ENCODE peak calls at places on chromosomes 3 and 15, in four cellular contexts. J is K562, Q is A549, D is GM12878. M is an unnamed sample. For H3K4me1, the result is how much of the 10 kb centered on the place peaks cover.

GRCh38 chr15:90104551-90104950 is 2.3 kb upstream of the IDH2 start:
- DNase-seq in Q (no peak), D (no peak), J (no peak), M (no peak)

GRCh38 chr15:76987276-76987675 is 7.7 kb upstream of the PSTPIP1 start:
- DNase-seq in Q (no peak), J (no peak), D (no peak), M (no peak)

GRCh38 chr3:195441476-195441970 is 1.3 kb downstream of the ACAP2 start:
- DNase-seq in Q (peak), D (no peak), J (no peak), M (peak)

GRCh38 chr3:63814300-63814699 is 4.8 kb upstream of the C3orf49 start:
- DNase-seq in Q (no peak), D (no peak), J (no peak), M (peak)

GRCh38 chr3:192571197-192571791 is 156.0 kb downstream of the FGF12 start:
- DNase-seq in D (no peak), Q (peak), J (no peak), M (peak)

GRCh38 chr15:74891469-74891868 is 1.6 kb downstream of the MPI start:
- DNase-seq in J (no peak), Q (no peak), D (no peak), M (no peak)

GRCh38 chr15:25810631-25811077 is 52.5 kb downstream of the ATP10A start:
- DNase-seq in J (no peak), D (no peak), Q (no peak), M (no peak)

GRCh38 chr15:74988007-74988800 is 7.2 kb upstream of the SCAMP5 start:
- DNase-seq in D (no peak), Q (peak), J (peak), M (peak)

GRCh38 chr3:187931111-187931510 is 185.8 kb upstream of the BCL6 start:
- DNase-seq in D (no peak), Q (no peak), J (no peak), M (no peak)

GRCh38 chr3:23923786-23924185 is 6.9 kb downstream of the RPL15 start:
- DNase-seq in D (no peak), Q (no peak), J (no peak), M (peak)

GRCh38 chr15:83310521-83311456 is 26.3 kb upstream of the BNC1 start:
- DNase-seq in D (no peak), Q (no peak), J (no peak), M (no peak)

GRCh38 chr15:36896949-36897348 is 203.4 kb downstream of the MEIS2 start:
- DNase-seq in D (no peak), J (no peak), Q (no peak), M (no peak)

GRCh38 chr3:156630081-156630772 is 44.2 kb upstream of the TIPARP start:
- DNase-seq in D (no peak), Q (no peak), J (no peak), M (peak)

GRCh38 chr3:82240322-82240721 is 478.9 kb upstream of the GBE1 start:
- DNase-seq in D (no peak), Q (no peak), J (no peak), M (no peak)

GRCh38 chr3:189316296-189317019 is 144.7 kb downstream of the TPRG1 start:
- DNase-seq in D (no peak), Q (no peak), J (no peak), M (no peak)

GRCh38 chr15:57442371-57442770 is 66.1 kb downstream of the CGNL1 start:
- DNase-seq in J (no peak), D (no peak), Q (no peak), M (no peak)

GRCh38 chr3:76585794-76586392 is 454.0 kb upstream of the ROBO2 start:
- DNase-seq in Q (peak), D (no peak), J (no peak), M (peak)

GRCh38 chr3:144097144-144097543 is 125.5 kb downstream of the DIPK2A start:
- DNase-seq in Q (no peak), J (no peak), D (no peak), M (no peak)

GRCh38 chr15:94352940-94353820 is 121.8 kb downstream of the MCTP2 start:
- DNase-seq in Q (no peak), J (no peak), D (no peak), M (peak)

GRCh38 chr3:99700637-99701268 is 62.4 kb downstream of the COL8A1 start:
- DNase-seq in J (no peak), Q (no peak), D (no peak), M (peak)

GRCh38 chr3:151093905-151094304 is 8.4 kb downstream of the MED12L start:
- DNase-seq in Q (no peak), J (no peak), D (no peak), M (no peak)

GRCh38 chr3:146308222-146308621 is 57.3 kb upstream of the PLSCR4 start:
- DNase-seq in D (no peak), J (no peak), Q (no peak), M (peak)

GRCh38 chr15:52288051-52288942 is 7.3 kb downstream of the MYO5C start:
- DNase-seq in J (no peak), Q (peak), D (no peak), M (peak)

GRCh38 chr3:356947-357346 is 160.4 kb downstream of the CHL1 start:
- DNase-seq in J (no peak), Q (no peak), D (no peak), M (no peak)

GRCh38 chr3:66297917-66298316 is 77.1 kb downstream of the SLC25A26 start:
- DNase-seq in Q (no peak), J (no peak), D (no peak), M (peak)

GRCh38 chr3:24060055-24060454 is 115.0 kb downstream of the NR1D2 start:
- DNase-seq in Q (no peak), D (no peak), J (no peak), M (peak)

GRCh38 chr3:77171026-77171425 is 131.1 kb downstream of the ROBO2 start:
- DNase-seq in Q (no peak), J (no peak), D (no peak), M (no peak)

GRCh38 chr3:72335458-72336050 is 512.7 kb downstream of the SHQ1 start:
- DNase-seq in D (no peak), Q (no peak), J (no peak), M (no peak)

GRCh38 chr3:185912929-185913901 is 24.6 kb downstream of the TRA2B start:
- DNase-seq in D (no peak), J (no peak), Q (no peak), M (no peak)

DNA sequence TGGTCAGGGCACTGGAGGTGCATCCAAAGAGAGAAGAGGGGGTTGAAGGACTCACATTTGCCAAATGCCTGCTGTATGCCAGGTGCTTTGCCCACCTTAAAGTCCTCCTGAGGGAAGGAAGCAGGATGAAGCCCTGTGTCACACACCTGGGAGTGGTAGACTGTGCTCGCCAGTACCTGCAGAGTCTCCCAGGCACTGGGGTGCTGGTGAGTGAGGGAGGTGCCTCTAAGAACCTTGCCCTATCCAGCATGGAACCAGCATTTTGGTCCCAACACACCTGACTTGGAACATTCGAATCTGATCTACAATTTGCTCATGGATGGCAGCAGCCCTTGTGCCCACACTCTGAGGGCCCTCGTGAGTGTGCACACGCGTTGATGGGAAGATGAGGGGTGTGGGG is 76.7 kb downstream of the SEC22A start:
- DNase-seq in D (no peak), J (no peak), Q (no peak), M (no peak)
- TF ChIP-seq ELK1 in D (no peak), J (no peak), Q (no peak), M (no peak)

GRCh38 chr15:88645171-88646087 is 6.6 kb downstream of the ISG20 start:
- DNase-seq in J (no peak), Q (no peak), D (no peak), M (no peak)
- H3K4me1 ChIP-seq in J (under half), Q (under half), D (under half), M (under half)

DNA sequence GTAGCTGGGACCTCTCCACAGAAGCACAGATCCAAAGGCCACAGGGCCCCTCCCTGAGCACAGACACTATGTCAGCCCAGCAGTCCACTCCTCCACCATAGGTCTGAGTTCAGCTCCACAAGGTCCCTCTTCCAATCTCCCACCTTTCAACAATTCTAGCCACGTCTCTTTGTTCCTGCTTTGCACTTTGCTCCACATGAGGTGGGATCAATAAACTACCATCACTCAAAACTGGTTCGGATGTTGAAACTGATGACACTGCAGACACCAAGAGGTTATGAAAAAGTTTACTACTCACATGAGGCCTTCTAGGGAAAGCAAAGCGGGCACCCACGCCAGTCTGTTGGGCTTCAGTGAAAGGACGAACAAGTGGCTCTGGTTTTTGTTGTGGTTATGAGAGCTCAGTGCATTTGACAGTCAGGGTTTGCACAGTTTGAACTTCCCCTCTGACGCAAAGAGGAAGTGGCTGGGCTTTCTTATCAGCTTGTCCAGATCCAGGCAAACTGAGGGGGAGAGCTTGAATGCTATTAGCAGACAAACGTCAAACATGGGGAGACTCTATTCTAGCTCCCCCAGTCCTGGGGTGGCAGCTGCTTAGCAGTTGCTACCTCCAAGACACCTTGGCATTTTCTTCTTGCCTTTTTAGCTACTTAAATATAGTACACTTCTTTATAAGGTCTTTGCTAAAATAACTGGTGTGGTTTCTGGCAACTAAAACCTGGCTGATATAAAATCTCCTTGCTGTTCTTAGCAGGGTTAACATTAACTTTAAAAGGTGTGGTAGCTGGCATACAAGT is 37.8 kb downstream of the ZNF445 start:
- DNase-seq in D (peak), J (peak), Q (no peak), M (peak)
- TF ChIP-seq ELK1 in D (no peak), J (no peak), Q (no peak), M (no peak)

DNA sequence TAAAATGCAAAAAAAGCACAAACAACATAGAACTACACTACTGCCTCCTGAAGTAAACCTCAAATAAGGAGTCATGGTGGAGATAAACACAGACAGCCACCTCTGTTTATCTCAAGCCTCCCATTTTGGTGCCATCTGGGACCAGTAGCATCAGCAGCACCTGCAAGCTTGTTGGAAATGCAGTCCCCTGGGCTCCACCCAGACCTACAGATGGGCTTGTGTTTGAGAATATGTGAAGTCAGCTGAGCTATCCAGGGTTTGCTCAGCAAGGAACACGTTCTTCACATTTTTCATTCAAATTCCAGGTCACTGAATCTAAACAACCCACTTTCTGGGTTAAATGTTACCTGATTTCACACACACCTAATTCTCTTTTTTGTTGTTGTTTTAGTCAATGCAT is 45.5 kb downstream of the RASGRF1 start:
- DNase-seq in Q (no peak), J (no peak), D (no peak), M (no peak)
- H3K4me1 ChIP-seq in Q (under half), J (under half), D (under half), M (under half)

DNA sequence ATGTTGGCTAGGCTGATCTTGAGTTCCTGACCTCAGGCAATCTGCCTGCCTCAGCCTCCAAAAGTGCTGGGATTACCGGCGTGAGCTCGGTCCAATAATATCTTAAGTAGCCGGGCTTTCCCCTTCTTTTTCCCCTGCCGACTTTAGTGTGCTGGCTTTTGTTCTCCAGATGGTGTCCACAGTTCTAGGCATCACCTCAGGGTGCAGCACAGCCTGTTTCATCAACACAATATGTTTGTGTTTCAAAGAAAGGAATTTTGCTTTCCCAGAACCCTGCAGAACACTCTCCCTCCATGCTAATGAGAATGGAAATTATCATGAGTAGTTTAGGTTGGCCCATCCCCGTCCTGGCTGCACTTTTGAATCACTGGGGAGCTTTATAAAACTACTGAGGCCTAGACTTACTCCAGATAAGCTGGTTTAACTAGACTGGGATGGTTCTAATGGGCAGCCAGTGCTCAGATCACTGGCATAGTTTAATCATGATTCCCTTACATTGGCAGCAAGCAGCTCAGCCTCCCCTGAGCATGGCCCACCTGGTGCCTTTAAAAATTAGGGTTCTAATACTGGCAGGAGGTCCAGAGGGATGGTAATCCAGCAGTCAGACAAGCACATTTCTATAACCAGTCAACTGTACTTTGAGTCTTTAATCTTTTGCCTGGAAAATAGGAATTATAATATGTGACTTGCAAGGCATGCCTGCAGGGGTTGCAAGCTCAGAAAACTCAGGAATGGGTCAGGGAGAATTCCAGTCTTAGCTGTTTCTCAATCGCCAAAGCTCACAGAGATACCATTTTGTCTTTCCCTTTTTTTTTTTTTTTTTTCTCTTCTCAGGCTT is 127.6 kb upstream of the RASGRP1 start:
- DNase-seq in Q (no peak), D (no peak), J (no peak), M (no peak)
- TF ChIP-seq ELK1 in Q (no peak), D (no peak), J (no peak), M (no peak)

DNA sequence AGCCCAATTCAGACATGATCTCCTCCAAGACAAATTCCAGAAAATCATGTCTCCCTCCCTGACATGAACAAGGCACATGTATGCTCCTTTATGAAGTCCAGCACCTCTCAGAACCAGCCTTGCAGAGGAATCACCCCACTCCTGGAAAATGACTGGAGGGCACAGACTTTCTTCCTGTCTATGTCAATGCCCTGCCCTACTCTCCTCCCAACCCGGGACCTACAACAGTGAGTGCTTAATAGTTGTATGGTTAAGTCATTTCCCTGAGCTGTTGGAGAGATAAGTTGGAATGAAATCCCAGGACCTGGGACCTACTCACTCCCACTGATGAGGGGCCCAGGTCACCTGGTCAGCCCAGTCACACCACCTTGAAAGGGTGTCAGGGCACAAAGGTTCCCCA is 80.0 kb upstream of the HERC1 start:
- DNase-seq in Q (no peak), J (no peak), D (no peak), M (no peak)
- H3K4me1 ChIP-seq in Q (under half), J (under half), D (under half), M (under half)

GRCh38 chr3:175659951-175660350 is 800.8 kb downstream of the NAALADL2 start:
- DNase-seq in J (no peak), D (no peak), Q (no peak), M (no peak)

GRCh38 chr3:175656451-175656850 is 797.3 kb downstream of the NAALADL2 start:
- DNase-seq in Q (no peak), J (no peak), D (no peak), M (no peak)

GRCh38 chr3:175651716-175652115 is 792.6 kb downstream of the NAALADL2 start:
- DNase-seq in J (no peak), D (no peak), Q (no peak), M (peak)

DNA sequence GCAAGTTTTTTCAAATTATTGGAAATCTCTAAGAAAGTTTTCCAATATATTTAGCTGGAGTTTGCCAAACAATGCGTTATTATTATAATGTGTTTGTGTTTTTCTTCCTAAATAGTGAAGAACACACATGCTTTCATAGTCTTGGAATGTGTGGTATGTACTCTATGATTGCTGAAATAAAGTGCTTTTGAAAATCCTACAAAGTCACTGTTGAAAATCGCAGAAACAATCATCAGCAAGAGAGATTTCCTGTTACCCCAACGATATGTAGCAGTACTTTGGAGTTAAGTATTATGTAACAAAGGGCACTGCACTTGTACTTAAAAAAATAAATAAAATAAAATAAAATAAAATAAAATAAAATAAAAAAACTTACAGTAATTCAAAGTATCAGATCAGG is 796.2 kb downstream of the NAALADL2 start:
- DNase-seq in Q (no peak), D (no peak), J (no peak), M (peak)
- TF ChIP-seq ELK1 in Q (no peak), D (no peak), J (no peak), M (no peak)

DNA sequence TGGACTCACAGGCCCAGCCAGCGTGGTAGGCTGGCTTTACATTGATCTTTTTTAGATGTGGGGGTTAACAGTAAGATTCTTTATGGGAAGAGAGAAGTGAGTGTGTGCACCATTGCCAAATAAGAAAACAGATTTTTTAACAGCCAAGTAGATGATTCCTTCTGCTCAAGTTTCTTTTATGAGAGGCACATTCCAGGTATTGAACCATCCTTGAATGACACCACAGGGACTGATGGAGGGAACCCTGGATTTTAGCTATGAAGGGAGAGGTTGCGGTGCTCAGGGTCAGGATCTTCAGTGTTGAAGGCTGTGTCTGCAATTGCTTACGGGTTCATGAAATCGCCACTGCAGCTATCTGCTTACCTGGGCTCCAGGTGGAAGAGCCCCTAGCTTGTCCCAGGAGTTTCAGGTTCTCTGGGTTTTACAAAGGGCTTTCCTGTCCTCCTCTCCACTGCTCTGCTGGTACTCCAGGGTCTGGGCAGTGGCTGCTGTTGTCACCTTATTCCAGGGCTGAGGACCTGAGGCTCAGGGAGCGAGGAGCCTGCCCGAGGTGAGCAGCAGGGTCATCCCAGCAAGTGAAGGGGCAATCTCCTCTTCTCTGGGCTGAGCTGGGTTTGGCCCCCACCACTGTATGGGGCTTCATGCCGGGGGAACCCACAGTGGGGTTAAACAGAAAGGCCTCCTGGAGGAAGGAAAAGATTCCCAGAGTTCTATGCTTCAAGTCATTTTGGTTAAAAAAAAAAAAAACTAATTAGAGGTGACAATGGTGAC is 53.4 kb downstream of the SMAD6 start:
- DNase-seq in Q (no peak), J (no peak), D (no peak), M (no peak)
- H3K4me1 ChIP-seq in Q (half or more), J (under half), D (under half), M (under half)

DNA sequence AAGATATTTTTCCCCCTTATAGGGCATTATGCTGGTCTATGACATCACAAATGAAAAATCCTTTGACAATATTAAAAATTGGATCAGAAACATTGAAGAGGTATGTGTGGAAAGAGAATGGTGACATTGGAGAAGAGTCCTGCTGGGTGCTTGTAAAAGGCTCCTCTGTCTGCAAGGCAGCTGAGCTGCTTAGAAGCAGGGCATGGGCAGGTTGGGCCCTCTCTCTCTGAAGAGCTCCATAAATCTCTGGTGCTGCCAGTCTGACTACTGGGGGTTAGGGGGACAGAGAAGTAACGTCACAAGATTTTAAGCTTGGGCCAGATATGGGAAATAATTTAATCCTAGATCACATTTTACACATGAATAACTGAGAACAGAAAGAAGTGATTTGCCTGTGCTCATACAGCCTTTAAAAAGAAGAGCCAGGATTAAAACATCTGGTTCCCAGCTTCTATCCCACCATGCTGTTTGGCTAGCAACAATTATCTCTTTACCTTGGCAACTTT is 21.9 kb upstream of the APH1B start:
- DNase-seq in D (no peak), J (no peak), Q (no peak), M (no peak)
- TF ChIP-seq ELK1 in D (no peak), J (no peak), Q (no peak), M (no peak)

GRCh38 chr3:123323781-123324180 is 122.0 kb downstream of the SEC22A start:
- DNase-seq in Q (no peak), D (no peak), J (no peak), M (no peak)
- H3K4me1 ChIP-seq in Q (under half), D (under half), J (under half), M (under half)

M was measured in IMR-90.